ENCODE peak calls at places on chromosomes 1 and 21, in eight cellular contexts. One of them, this sample, is unnamed.

GRCh38 chr1:119662034-119662437 is 14.0 kb upstream of the ZNF697 start:
- DNase-seq in effector memory CD4-positive, alpha-beta T cell: no peak
- DNase-seq in sigmoid colon: no peak
- DNase-seq in heart left ventricle: no peak
- DNase-seq in Calu3: no peak
- DNase-seq in BE2C: no peak
- DNase-seq in heart right ventricle: no peak
- DNase-seq in lower lobe of right lung: no peak
- DNase-seq in this sample: no peak

GRCh38 chr1:166855558-166855957 is 16.3 kb downstream of the POGK start:
- DNase-seq in effector memory CD4-positive, alpha-beta T cell: no peak
- DNase-seq in sigmoid colon: no peak
- DNase-seq in heart left ventricle: no peak
- DNase-seq in Calu3: no peak
- DNase-seq in BE2C: no peak
- DNase-seq in heart right ventricle: no peak
- DNase-seq in lower lobe of right lung: no peak
- DNase-seq in this sample: no peak

GRCh38 chr1:172417552-172417951 is 2.9 kb upstream of the C1orf105 start:
- DNase-seq in effector memory CD4-positive, alpha-beta T cell: no peak
- DNase-seq in sigmoid colon: no peak
- DNase-seq in heart left ventricle: no peak
- DNase-seq in Calu3: no peak
- DNase-seq in BE2C: no peak
- DNase-seq in heart right ventricle: no peak
- DNase-seq in lower lobe of right lung: no peak
- DNase-seq in this sample: no peak

GRCh38 chr1:156502749-156503671 is 2.4 kb upstream of the MEF2D start:
- DNase-seq in effector memory CD4-positive, alpha-beta T cell: no peak
- DNase-seq in sigmoid colon: peak; percentile 97
- DNase-seq in heart left ventricle: peak; percentile 94
- DNase-seq in Calu3: peak; percentile 87
- DNase-seq in BE2C: no peak
- DNase-seq in heart right ventricle: peak; percentile 93
- DNase-seq in lower lobe of right lung: peak; percentile 84
- DNase-seq in this sample: no peak

GRCh38 chr1:23178931-23179330 is 10.3 kb upstream of the LUZP1 start:
- DNase-seq in effector memory CD4-positive, alpha-beta T cell: no peak
- DNase-seq in sigmoid colon: no peak
- DNase-seq in heart left ventricle: no peak
- DNase-seq in Calu3: no peak
- DNase-seq in BE2C: no peak
- DNase-seq in heart right ventricle: no peak
- DNase-seq in lower lobe of right lung: no peak
- DNase-seq in this sample: no peak

GRCh38 chr1:65467536-65467935 is 47.1 kb downstream of the LEPR start:
- DNase-seq in effector memory CD4-positive, alpha-beta T cell: no peak
- DNase-seq in sigmoid colon: no peak
- DNase-seq in heart left ventricle: no peak
- DNase-seq in Calu3: peak; percentile 62
- DNase-seq in BE2C: no peak
- DNase-seq in heart right ventricle: no peak
- DNase-seq in lower lobe of right lung: no peak
- DNase-seq in this sample: peak; percentile 36

GRCh38 chr1:241716915-241717651 is 65.0 kb downstream of the WDR64 start:
- DNase-seq in effector memory CD4-positive, alpha-beta T cell: no peak
- DNase-seq in sigmoid colon: no peak
- DNase-seq in heart left ventricle: no peak
- DNase-seq in Calu3: no peak
- DNase-seq in BE2C: no peak
- DNase-seq in heart right ventricle: no peak
- DNase-seq in lower lobe of right lung: no peak
- DNase-seq in this sample: no peak

GRCh38 chr1:27218736-27219135 is 15.7 kb upstream of the WDTC1 start:
- DNase-seq in effector memory CD4-positive, alpha-beta T cell: no peak
- DNase-seq in sigmoid colon: no peak
- DNase-seq in heart left ventricle: no peak
- DNase-seq in Calu3: no peak
- DNase-seq in BE2C: no peak
- DNase-seq in heart right ventricle: no peak
- DNase-seq in lower lobe of right lung: no peak
- DNase-seq in this sample: no peak

GRCh38 chr21:42865361-42866160 is 13.8 kb downstream of the WDR4 start:
- DNase-seq in effector memory CD4-positive, alpha-beta T cell: no peak
- DNase-seq in sigmoid colon: peak; percentile 83
- DNase-seq in heart left ventricle: no peak
- DNase-seq in Calu3: no peak
- DNase-seq in BE2C: peak; percentile 51
- DNase-seq in heart right ventricle: peak; percentile 71
- DNase-seq in lower lobe of right lung: peak; percentile 92
- DNase-seq in this sample: no peak

GRCh38 chr1:185720633-185721272 is 13.4 kb upstream of the HMCN1 start:
- DNase-seq in effector memory CD4-positive, alpha-beta T cell: no peak
- DNase-seq in sigmoid colon: no peak
- DNase-seq in heart left ventricle: no peak
- DNase-seq in Calu3: peak; percentile 18
- DNase-seq in BE2C: no peak
- DNase-seq in heart right ventricle: peak; percentile 34
- DNase-seq in lower lobe of right lung: no peak
- DNase-seq in this sample: no peak

GRCh38 chr1:109931189-109931672 is 20.6 kb downstream of the CSF1 start:
- DNase-seq in effector memory CD4-positive, alpha-beta T cell: no peak
- DNase-seq in sigmoid colon: peak; percentile 84
- DNase-seq in heart left ventricle: peak; percentile 92
- DNase-seq in Calu3: peak; percentile 83
- DNase-seq in BE2C: peak; percentile 81
- DNase-seq in heart right ventricle: peak; percentile 91
- DNase-seq in lower lobe of right lung: peak; percentile 87
- DNase-seq in this sample: peak; percentile 50

GRCh38 chr1:22031214-22031962 is 21.1 kb upstream of the CDC42 start:
- DNase-seq in effector memory CD4-positive, alpha-beta T cell: no peak
- DNase-seq in sigmoid colon: peak; percentile 89
- DNase-seq in heart left ventricle: peak; percentile 62
- DNase-seq in Calu3: no peak
- DNase-seq in BE2C: peak; percentile 54
- DNase-seq in heart right ventricle: peak; percentile 35
- DNase-seq in lower lobe of right lung: peak; percentile 71
- DNase-seq in this sample: no peak

GRCh38 chr1:12244078-12244477 is 14.2 kb downstream of the VPS13D start:
- DNase-seq in effector memory CD4-positive, alpha-beta T cell: no peak
- DNase-seq in sigmoid colon: no peak
- DNase-seq in heart left ventricle: no peak
- DNase-seq in Calu3: no peak
- DNase-seq in BE2C: no peak
- DNase-seq in heart right ventricle: no peak
- DNase-seq in lower lobe of right lung: no peak
- DNase-seq in this sample: peak; percentile 14

GRCh38 chr1:228104526-228105251 is 1.6 kb upstream of the C1orf35 start:
- DNase-seq in effector memory CD4-positive, alpha-beta T cell: no peak
- DNase-seq in sigmoid colon: peak; percentile 64
- DNase-seq in heart left ventricle: peak; percentile 30
- DNase-seq in Calu3: no peak
- DNase-seq in BE2C: no peak
- DNase-seq in heart right ventricle: no peak
- DNase-seq in lower lobe of right lung: no peak
- DNase-seq in this sample: no peak

GRCh38 chr1:224223819-224224714 is 41.0 kb downstream of the DEGS1 start:
- DNase-seq in effector memory CD4-positive, alpha-beta T cell: no peak
- DNase-seq in sigmoid colon: no peak
- DNase-seq in heart left ventricle: no peak
- DNase-seq in Calu3: no peak
- DNase-seq in BE2C: no peak
- DNase-seq in heart right ventricle: no peak
- DNase-seq in lower lobe of right lung: no peak
- DNase-seq in this sample: no peak

GRCh38 chr1:50983403-50983802 is 13.4 kb downstream of the CDKN2C start:
- DNase-seq in effector memory CD4-positive, alpha-beta T cell: no peak
- DNase-seq in sigmoid colon: no peak
- DNase-seq in heart left ventricle: no peak
- DNase-seq in Calu3: no peak
- DNase-seq in BE2C: no peak
- DNase-seq in heart right ventricle: no peak
- DNase-seq in lower lobe of right lung: no peak
- DNase-seq in this sample: no peak

GRCh38 chr1:112026501-112026900 is 37.0 kb upstream of the KCND3 start:
- DNase-seq in effector memory CD4-positive, alpha-beta T cell: no peak
- DNase-seq in sigmoid colon: no peak
- DNase-seq in heart left ventricle: no peak
- DNase-seq in Calu3: no peak
- DNase-seq in BE2C: no peak
- DNase-seq in heart right ventricle: no peak
- DNase-seq in lower lobe of right lung: no peak
- DNase-seq in this sample: no peak

GRCh38 chr1:222390181-222390580 is 157.7 kb downstream of the HHIPL2 start:
- DNase-seq in effector memory CD4-positive, alpha-beta T cell: no peak
- DNase-seq in sigmoid colon: no peak
- DNase-seq in heart left ventricle: no peak
- DNase-seq in Calu3: no peak
- DNase-seq in BE2C: no peak
- DNase-seq in heart right ventricle: no peak
- DNase-seq in lower lobe of right lung: no peak
- DNase-seq in this sample: no peak

GRCh38 chr21:32056791-32057190 is 184.0 kb downstream of the HUNK start:
- DNase-seq in effector memory CD4-positive, alpha-beta T cell: no peak
- DNase-seq in sigmoid colon: no peak
- DNase-seq in heart left ventricle: no peak
- DNase-seq in Calu3: no peak
- DNase-seq in BE2C: no peak
- DNase-seq in heart right ventricle: no peak
- DNase-seq in lower lobe of right lung: no peak
- DNase-seq in this sample: no peak

GRCh38 chr1:150887018-150887417 is at the start of gene CTXND2:
- DNase-seq in effector memory CD4-positive, alpha-beta T cell: no peak
- DNase-seq in sigmoid colon: no peak
- DNase-seq in heart left ventricle: no peak
- DNase-seq in Calu3: no peak
- DNase-seq in BE2C: no peak
- DNase-seq in heart right ventricle: no peak
- DNase-seq in lower lobe of right lung: no peak
- DNase-seq in this sample: no peak

GRCh38 chr1:30885580-30886513 is 22.7 kb downstream of the SDC3 start:
- DNase-seq in effector memory CD4-positive, alpha-beta T cell: no peak
- DNase-seq in sigmoid colon: no peak
- DNase-seq in heart left ventricle: no peak
- DNase-seq in Calu3: no peak
- DNase-seq in BE2C: no peak
- DNase-seq in heart right ventricle: no peak
- DNase-seq in lower lobe of right lung: no peak
- DNase-seq in this sample: no peak

GRCh38 chr1:29653886-29654450 is 417.6 kb downstream of the PTPRU start:
- DNase-seq in effector memory CD4-positive, alpha-beta T cell: no peak
- DNase-seq in sigmoid colon: no peak
- DNase-seq in heart left ventricle: no peak
- DNase-seq in Calu3: no peak
- DNase-seq in BE2C: no peak
- DNase-seq in heart right ventricle: no peak
- DNase-seq in lower lobe of right lung: no peak
- DNase-seq in this sample: no peak

GRCh38 chr1:108961198-108961597 is 2.1 kb downstream of the CLCC1 start:
- DNase-seq in effector memory CD4-positive, alpha-beta T cell: no peak
- DNase-seq in sigmoid colon: no peak
- DNase-seq in heart left ventricle: no peak
- DNase-seq in Calu3: no peak
- DNase-seq in BE2C: no peak
- DNase-seq in heart right ventricle: no peak
- DNase-seq in lower lobe of right lung: no peak
- DNase-seq in this sample: no peak

GRCh38 chr1:234135501-234135900 is 231.0 kb downstream of the SLC35F3 start:
- DNase-seq in effector memory CD4-positive, alpha-beta T cell: no peak
- DNase-seq in sigmoid colon: no peak
- DNase-seq in heart left ventricle: no peak
- DNase-seq in Calu3: no peak
- DNase-seq in BE2C: no peak
- DNase-seq in heart right ventricle: no peak
- DNase-seq in lower lobe of right lung: no peak
- DNase-seq in this sample: no peak

GRCh38 chr1:113140588-113141446 is 67.8 kb downstream of the LRIG2 start:
- DNase-seq in effector memory CD4-positive, alpha-beta T cell: peak; percentile 30
- DNase-seq in sigmoid colon: peak; percentile 80
- DNase-seq in heart left ventricle: peak; percentile 41
- DNase-seq in Calu3: peak; percentile 56
- DNase-seq in BE2C: peak; percentile 79
- DNase-seq in heart right ventricle: peak; percentile 66
- DNase-seq in lower lobe of right lung: peak; percentile 57
- DNase-seq in this sample: peak; percentile 60

GRCh38 chr1:148160048-148160395 is 7.9 kb upstream of the NBPF11 start:
- DNase-seq in effector memory CD4-positive, alpha-beta T cell: no peak
- DNase-seq in sigmoid colon: no peak
- DNase-seq in heart left ventricle: no peak
- DNase-seq in Calu3: no peak
- DNase-seq in BE2C: no peak
- DNase-seq in heart right ventricle: no peak
- DNase-seq in lower lobe of right lung: no peak
- DNase-seq in this sample: no peak

GRCh38 chr1:111735321-111735720 is 3.9 kb downstream of the INKA2 start:
- DNase-seq in effector memory CD4-positive, alpha-beta T cell: no peak
- DNase-seq in sigmoid colon: no peak
- DNase-seq in heart left ventricle: no peak
- DNase-seq in Calu3: no peak
- DNase-seq in BE2C: no peak
- DNase-seq in heart right ventricle: no peak
- DNase-seq in lower lobe of right lung: no peak
- DNase-seq in this sample: no peak

GRCh38 chr1:87399264-87399663 is 70.6 kb downstream of the LMO4 start:
- DNase-seq in effector memory CD4-positive, alpha-beta T cell: no peak
- DNase-seq in sigmoid colon: no peak
- DNase-seq in heart left ventricle: no peak
- DNase-seq in Calu3: peak; percentile 47
- DNase-seq in BE2C: no peak
- DNase-seq in heart right ventricle: no peak
- DNase-seq in lower lobe of right lung: no peak
- DNase-seq in this sample: no peak

GRCh38 chr1:30808067-30808662 is 50.6 kb upstream of the LAPTM5 start:
- DNase-seq in effector memory CD4-positive, alpha-beta T cell: no peak
- DNase-seq in sigmoid colon: no peak
- DNase-seq in heart left ventricle: peak; percentile 10
- DNase-seq in Calu3: no peak
- DNase-seq in BE2C: no peak
- DNase-seq in heart right ventricle: no peak
- DNase-seq in lower lobe of right lung: no peak
- DNase-seq in this sample: no peak

GRCh38 chr1:86429830-86430229 is 5.9 kb downstream of the CLCA2 start:
- DNase-seq in effector memory CD4-positive, alpha-beta T cell: no peak
- DNase-seq in sigmoid colon: peak; percentile 76
- DNase-seq in heart left ventricle: peak; percentile 53
- DNase-seq in Calu3: peak; percentile 54
- DNase-seq in BE2C: no peak
- DNase-seq in heart right ventricle: peak; percentile 55
- DNase-seq in lower lobe of right lung: no peak
- DNase-seq in this sample: no peak

GRCh38 chr1:212401838-212402582 is 12.7 kb downstream of the PACC1 start:
- DNase-seq in effector memory CD4-positive, alpha-beta T cell: no peak
- DNase-seq in sigmoid colon: no peak
- DNase-seq in heart left ventricle: no peak
- DNase-seq in Calu3: no peak
- DNase-seq in BE2C: no peak
- DNase-seq in heart right ventricle: no peak
- DNase-seq in lower lobe of right lung: no peak
- DNase-seq in this sample: no peak

GRCh38 chr1:6907201-6907600 is 121.9 kb downstream of the CAMTA1 start:
- DNase-seq in effector memory CD4-positive, alpha-beta T cell: no peak
- DNase-seq in sigmoid colon: peak; percentile 47
- DNase-seq in heart left ventricle: no peak
- DNase-seq in Calu3: no peak
- DNase-seq in BE2C: no peak
- DNase-seq in heart right ventricle: no peak
- DNase-seq in lower lobe of right lung: no peak
- DNase-seq in this sample: no peak

GRCh38 chr1:183544598-183545297 is 45.5 kb downstream of the NCF2 start:
- DNase-seq in effector memory CD4-positive, alpha-beta T cell: no peak
- DNase-seq in sigmoid colon: no peak
- DNase-seq in heart left ventricle: no peak
- DNase-seq in Calu3: peak; percentile 70
- DNase-seq in BE2C: no peak
- DNase-seq in heart right ventricle: peak; percentile 10
- DNase-seq in lower lobe of right lung: no peak
- DNase-seq in this sample: peak; percentile 38

This sample was measured in WERI-Rb-1.